ENCODE peak calls at places on chromosomes 3 and 15, in five cellular contexts. N is NCI-H2081, E is COR-L47, L is AG09319, R is EH. B is an unnamed sample.

GRCh38 chr15:43316007-43316968 is 14.1 kb downstream of the LCMT2 start:
- DNase-seq in E (no peak), N (no peak), L (no peak), R (no peak), B (no peak)

GRCh38 chr3:119647177-119647576 is 13.2 kb downstream of the POPDC2 start:
- DNase-seq in L (no peak), E (no peak), R (no peak), N (no peak), B (no peak)

GRCh38 chr15:83119968-83120581 is 12.6 kb downstream of the TM6SF1 start:
- DNase-seq in R (no peak), E (no peak), N (no peak), L (no peak), B (peak)

GRCh38 chr15:69561071-69561784 is 108.6 kb downstream of the RPLP1 start:
- DNase-seq in R (no peak), N (peak), E (peak), L (no peak), B (no peak)

GRCh38 chr15:70266412-70267089 is 168.8 kb upstream of the TLE3 start:
- DNase-seq in R (no peak), E (no peak), L (no peak), N (no peak), B (no peak)

GRCh38 chr3:40299721-40300335 is 9.7 kb upstream of the EIF1B start:
- DNase-seq in L (peak), N (no peak), R (peak), E (no peak), B (no peak)

GRCh38 chr15:34650177-34650576 is 66.7 kb upstream of the GOLGA8B start:
- DNase-seq in R (peak), E (no peak), L (no peak), N (no peak), B (no peak)

GRCh38 chr3:17387108-17387507 is 355.3 kb downstream of the TBC1D5 start:
- DNase-seq in N (no peak), L (no peak), R (no peak), E (no peak), B (no peak)

GRCh38 chr3:17632401-17633100 is 109.9 kb downstream of the TBC1D5 start:
- DNase-seq in N (no peak), E (no peak), L (peak), R (peak), B (no peak)

GRCh38 chr3:13863929-13864595 is 15.8 kb downstream of the WNT7A start:
- DNase-seq in R (no peak), N (no peak), E (no peak), L (no peak), B (no peak)

GRCh38 chr15:52236015-52236414 is 44.8 kb upstream of the GNB5 start:
- DNase-seq in N (no peak), L (no peak), R (peak), E (no peak), B (no peak)

GRCh38 chr3:27312044-27312668 is 57.0 kb downstream of the NEK10 start:
- DNase-seq in E (peak), R (peak), L (peak), N (peak), B (peak)

GRCh38 chr3:176584413-176585176 is 612.7 kb downstream of the TBL1XR1 start:
- DNase-seq in L (peak), R (peak), E (no peak), N (no peak), B (no peak)

GRCh38 chr15:79169531-79170123 is 79.0 kb upstream of the RASGRF1 start:
- DNase-seq in E (no peak), R (no peak), N (no peak), L (no peak), B (no peak)

GRCh38 chr3:13012228-13012691 is 61.0 kb downstream of the IQSEC1 start:
- DNase-seq in R (peak), E (no peak), N (no peak), L (no peak), B (no peak)

GRCh38 chr3:50687127-50687751 is 12.5 kb downstream of the DOCK3 start:
- DNase-seq in N (no peak), R (no peak), E (no peak), L (no peak), B (peak)

GRCh38 chr15:91100561-91101355 is 701 bp downstream of the SV2B start:
- DNase-seq in E (peak), N (peak), R (peak), L (no peak), B (peak)

GRCh38 chr3:27133062-27133461 is 236.1 kb downstream of the NEK10 start:
- DNase-seq in R (no peak), L (no peak), E (no peak), N (no peak), B (no peak)

GRCh38 chr3:2623463-2623862 is 486.7 kb downstream of the IL5RA start:
- DNase-seq in N (no peak), E (no peak), L (no peak), R (no peak), B (no peak)

GRCh38 chr3:150747909-150748568 is 14.9 kb downstream of the SIAH2 start:
- DNase-seq in N (peak), E (no peak), R (no peak), L (no peak), B (no peak)

GRCh38 chr15:43441316-43441715 is 51.6 kb downstream of the TP53BP1 start:
- DNase-seq in N (peak), E (no peak), R (peak), L (no peak), B (peak)

GRCh38 chr15:45093013-45093412 is 21.0 kb downstream of the DUOX2 start:
- DNase-seq in L (no peak), E (no peak), N (no peak), R (no peak), B (no peak)

GRCh38 chr3:54713455-54713854 is 214.4 kb downstream of the LRTM1 start:
- DNase-seq in R (no peak), E (no peak), L (no peak), N (no peak), B (no peak)

GRCh38 chr15:99481831-99482230 is 84.0 kb upstream of the MEF2A start:
- DNase-seq in E (no peak), N (no peak), L (no peak), R (no peak), B (no peak)

GRCh38 chr15:96037584-96037983 is 292.9 kb upstream of the NR2F2 start:
- DNase-seq in R (peak), L (no peak), E (no peak), N (no peak), B (no peak)

GRCh38 chr3:152089528-152089927 is 179.2 kb upstream of the MBNL1 start:
- DNase-seq in E (no peak), R (no peak), N (no peak), L (no peak), B (no peak)

GRCh38 chr3:71172176-71172575 is 411.4 kb downstream of the FOXP1 start:
- DNase-seq in E (no peak), L (no peak), N (no peak), R (no peak), B (no peak)

GRCh38 chr15:27077790-27078189 is 106.8 kb downstream of the GABRG3 start:
- DNase-seq in R (no peak), L (no peak), N (no peak), E (no peak), B (no peak)

GRCh38 chr3:170506556-170506955 is 79.3 kb downstream of the SLC7A14 start:
- DNase-seq in R (peak), E (no peak), L (peak), N (peak), B (no peak)

GRCh38 chr3:11613851-11614491 is 29.7 kb downstream of the VGLL4 start:
- DNase-seq in E (no peak), N (no peak), L (no peak), R (peak), B (no peak)

GRCh38 chr3:123084192-123084591 is 17.4 kb downstream of the PDIA5 start:
- DNase-seq in E (no peak), L (no peak), N (peak), R (no peak), B (no peak)

GRCh38 chr15:39580630-39581500 is at the start of gene THBS1:
- DNase-seq in N (no peak), R (peak), E (no peak), L (peak), B (peak)

GRCh38 chr15:82647045-82647834 is at the start of gene CPEB1:
- DNase-seq in N (peak), E (peak), L (no peak), R (peak), B (peak)

GRCh38 chr3:132573657-132574260 is 23.3 kb upstream of the ACKR4 start:
- DNase-seq in R (peak), E (no peak), L (no peak), N (no peak), B (no peak)

GRCh38 chr3:54188176-54188791 is 65.9 kb downstream of the CACNA2D3 start:
- DNase-seq in E (no peak), R (peak), L (peak), N (no peak), B (peak)

GRCh38 chr3:77825045-77825827 is 785.3 kb downstream of the ROBO2 start:
- DNase-seq in L (peak), R (peak), E (no peak), N (peak), B (no peak)

GRCh38 chr15:92831459-92832229 is 68.5 kb upstream of the CHD2 start:
- DNase-seq in L (peak), R (peak), E (peak), N (peak), B (peak)

B was measured in G401.